ENCODE peak calls at places on chromosomes 12 and 14, in five cellular contexts. H is A549, M is HepG2, R is GM23338, B is GM12878. E is an unnamed sample.

GRCh38 chr12:88578821-88579518 is 1.3 kb downstream of the KITLG start:
- DNase-seq in H (peak), R (peak), B (no peak), M (peak), E (no peak)

GRCh38 chr14:69152181-69152943 is 557 bp downstream of the DCAF5 start:
- DNase-seq in H (peak), R (peak), M (peak), B (no peak), E (peak)

GRCh38 chr12:46221255-46222128 is 47.4 kb downstream of the SLC38A1 start:
- DNase-seq in M (no peak), R (no peak), H (no peak), B (no peak), E (no peak)

GRCh38 chr14:77327111-77327510 is 6.3 kb downstream of the GSTZ1 start:
- DNase-seq in M (no peak), R (no peak), B (no peak), H (no peak), E (no peak)

GRCh38 chr14:74653386-74654138 is 41.5 kb upstream of the LTBP2 start:
- DNase-seq in H (no peak), R (no peak), B (no peak), M (no peak), E (no peak)

GRCh38 chr12:2559931-2560715 is 234.6 kb upstream of the FKBP4 start:
- DNase-seq in M (no peak), H (no peak), B (no peak), R (no peak), E (no peak)

GRCh38 chr14:103125098-103126070 is 2.1 kb downstream of the TNFAIP2 start:
- DNase-seq in B (no peak), H (no peak), M (no peak), R (no peak), E (no peak)

GRCh38 chr14:74663884-74664283 is 49.0 kb downstream of the AREL1 start:
- DNase-seq in R (no peak), M (no peak), B (no peak), H (no peak), E (no peak)

GRCh38 chr12:10027311-10028099 is 3.0 kb upstream of the CLEC9A start:
- DNase-seq in M (no peak), H (peak), R (no peak), B (no peak), E (no peak)

GRCh38 chr12:48001426-48002178 is 2.7 kb downstream of the COL2A1 start:
- DNase-seq in H (no peak), B (no peak), M (no peak), R (peak), E (peak)

GRCh38 chr14:104561124-104561531 is 18.4 kb upstream of the C14orf180 start:
- DNase-seq in B (no peak), H (no peak), R (no peak), M (no peak), E (no peak)

GRCh38 chr12:60689137-60689536 is 1093.3 kb downstream of the SLC16A7 start:
- DNase-seq in B (no peak), M (no peak), R (peak), H (peak), E (no peak)

GRCh38 chr12:91921555-91921954 is 224.1 kb downstream of the BTG1 start:
- DNase-seq in H (no peak), B (no peak), R (no peak), M (no peak), E (no peak)

GRCh38 chr12:17108877-17109520 is 503.0 kb upstream of the LMO3 start:
- DNase-seq in B (no peak), R (no peak), M (no peak), H (peak), E (no peak)

GRCh38 chr12:28699029-28699428 is 450.0 kb upstream of the FAR2 start:
- DNase-seq in R (no peak), B (no peak), M (no peak), H (no peak), E (no peak)

GRCh38 chr12:25395227-25395626 is 144.5 kb upstream of the KRAS start:
- DNase-seq in B (no peak), M (no peak), R (no peak), H (no peak), E (no peak)

GRCh38 chr12:4807813-4808212 is 87.6 kb downstream of the GALNT8 start:
- DNase-seq in B (no peak), R (no peak), H (no peak), M (no peak), E (no peak)

GRCh38 chr12:4807116-4807783 is 87.0 kb downstream of the GALNT8 start:
- DNase-seq in M (no peak), R (no peak), B (no peak), H (no peak), E (no peak)

GRCh38 chr12:4810219-4810671 is 90.0 kb downstream of the GALNT8 start:
- DNase-seq in R (no peak), B (no peak), M (no peak), H (no peak), E (no peak)

GRCh38 chr12:4809013-4809448 is 88.8 kb downstream of the GALNT8 start:
- DNase-seq in H (no peak), M (no peak), B (no peak), R (peak), E (no peak)

DNA sequence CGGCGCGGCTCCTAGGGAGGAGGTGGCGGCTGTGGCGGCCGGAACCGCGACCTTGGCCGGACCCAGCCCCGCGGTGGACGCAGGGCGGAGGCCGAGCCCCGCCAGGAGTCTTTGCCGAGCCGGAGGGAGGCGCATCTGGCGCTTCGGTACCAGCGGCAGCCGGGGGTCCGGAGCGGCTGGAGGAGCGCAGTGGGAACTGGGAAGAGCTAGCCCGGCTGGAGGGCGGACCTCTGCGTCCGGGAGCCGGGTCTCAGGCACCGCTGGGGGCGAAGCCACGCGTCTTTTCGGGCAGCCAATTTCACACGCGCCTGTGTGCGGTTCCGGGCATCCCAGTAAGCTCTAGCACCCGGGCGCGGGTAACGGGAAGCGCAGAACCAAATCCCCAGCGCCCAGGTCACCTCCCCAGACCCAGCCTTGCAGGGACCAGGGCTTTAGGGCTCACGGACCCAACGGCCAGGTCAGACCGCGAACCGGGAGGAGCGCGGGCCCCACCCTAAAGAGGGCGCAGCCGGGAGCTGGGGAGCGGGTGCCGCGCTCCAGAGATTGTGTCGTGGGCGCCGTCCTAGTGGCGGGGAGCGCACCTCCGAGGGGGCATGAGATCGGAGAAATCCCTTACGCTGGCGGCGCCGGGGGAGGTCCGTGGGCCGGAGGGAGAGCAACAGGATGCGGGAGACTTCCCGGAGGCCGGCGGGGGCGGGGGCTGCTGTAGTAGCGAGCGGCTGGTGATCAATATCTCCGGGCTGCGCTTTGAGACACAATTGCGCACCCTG is 89.4 kb downstream of the GALNT8 start:
- DNase-seq in R (peak), M (no peak), B (no peak), H (no peak), E (no peak)
- TF ChIP-seq JUNB in R (no peak), M (no peak), B (no peak), H (no peak), E (no peak)

DNA sequence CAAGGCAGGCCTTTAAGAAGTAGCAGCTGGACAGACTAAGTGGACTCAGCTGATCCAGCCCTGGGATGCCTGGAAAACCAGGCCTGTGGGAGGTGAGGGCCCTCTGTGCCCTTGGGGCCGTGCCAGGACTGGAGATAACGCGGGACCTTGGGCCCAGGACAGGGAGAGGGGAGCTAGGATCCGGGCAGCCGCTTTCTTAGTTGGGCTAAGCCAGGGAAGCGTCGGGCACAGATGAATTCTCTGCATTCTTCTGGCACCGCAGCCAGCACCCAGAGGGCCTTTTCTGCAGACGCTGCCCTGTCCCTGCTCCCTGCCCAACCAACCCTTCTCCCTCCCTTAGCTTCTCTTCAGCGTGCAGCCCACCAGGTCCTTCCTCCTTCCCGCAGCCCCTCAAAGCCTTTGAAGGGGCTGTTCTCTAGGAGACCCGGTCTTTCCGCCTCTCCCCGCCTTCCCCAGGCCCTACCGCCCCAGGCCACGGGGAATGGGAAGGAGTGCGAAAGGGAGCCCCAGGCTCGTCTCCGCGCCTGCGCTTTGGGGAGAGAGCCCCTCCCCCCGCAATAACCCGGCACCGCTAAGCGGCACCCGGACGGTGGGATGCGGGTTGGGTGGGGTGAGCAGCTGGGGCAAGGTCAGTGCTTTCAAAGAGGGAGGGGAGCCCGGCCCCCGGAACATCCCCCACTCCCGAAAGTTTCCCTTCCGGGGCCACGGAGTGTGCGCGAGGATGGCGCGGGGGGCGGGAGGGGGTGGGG is 688 bp downstream of the NCKAP5L start:
- DNase-seq in R (peak), H (peak), B (no peak), M (peak), E (peak)
- TF ChIP-seq JUNB in R (no peak), H (no peak), B (no peak), M (no peak), E (no peak)

DNA sequence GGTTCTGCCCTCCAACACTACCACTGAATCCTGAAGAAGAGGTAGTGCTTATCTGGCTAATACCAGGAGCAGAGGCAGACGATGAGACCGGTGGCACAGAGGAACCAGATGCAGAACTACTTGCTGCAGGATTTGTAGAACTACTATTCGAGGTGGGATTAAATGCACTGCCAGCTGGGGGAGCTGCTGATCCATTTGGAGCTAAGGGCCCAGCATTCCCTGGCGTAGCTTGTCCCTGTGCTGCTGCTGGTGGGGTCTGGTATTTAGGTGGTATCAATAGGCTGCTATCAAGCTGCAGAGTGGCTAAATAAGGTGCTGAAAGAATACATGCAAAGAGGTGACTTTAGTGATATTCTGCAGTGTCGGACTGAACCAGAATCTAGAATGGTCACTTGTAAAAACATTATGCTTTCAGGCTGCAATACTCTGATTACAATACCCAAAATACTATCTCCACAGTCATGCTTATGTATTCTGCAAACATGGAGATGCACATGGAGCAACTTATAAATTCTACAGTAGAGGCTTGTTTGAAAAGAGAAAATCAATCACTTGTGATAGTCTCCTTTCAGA is 294.2 kb downstream of the MED13L start:
- DNase-seq in M (peak), R (peak), B (no peak), H (peak), E (peak)
- TF ChIP-seq JUNB in M (no peak), R (no peak), B (no peak), H (no peak), E (no peak)

DNA sequence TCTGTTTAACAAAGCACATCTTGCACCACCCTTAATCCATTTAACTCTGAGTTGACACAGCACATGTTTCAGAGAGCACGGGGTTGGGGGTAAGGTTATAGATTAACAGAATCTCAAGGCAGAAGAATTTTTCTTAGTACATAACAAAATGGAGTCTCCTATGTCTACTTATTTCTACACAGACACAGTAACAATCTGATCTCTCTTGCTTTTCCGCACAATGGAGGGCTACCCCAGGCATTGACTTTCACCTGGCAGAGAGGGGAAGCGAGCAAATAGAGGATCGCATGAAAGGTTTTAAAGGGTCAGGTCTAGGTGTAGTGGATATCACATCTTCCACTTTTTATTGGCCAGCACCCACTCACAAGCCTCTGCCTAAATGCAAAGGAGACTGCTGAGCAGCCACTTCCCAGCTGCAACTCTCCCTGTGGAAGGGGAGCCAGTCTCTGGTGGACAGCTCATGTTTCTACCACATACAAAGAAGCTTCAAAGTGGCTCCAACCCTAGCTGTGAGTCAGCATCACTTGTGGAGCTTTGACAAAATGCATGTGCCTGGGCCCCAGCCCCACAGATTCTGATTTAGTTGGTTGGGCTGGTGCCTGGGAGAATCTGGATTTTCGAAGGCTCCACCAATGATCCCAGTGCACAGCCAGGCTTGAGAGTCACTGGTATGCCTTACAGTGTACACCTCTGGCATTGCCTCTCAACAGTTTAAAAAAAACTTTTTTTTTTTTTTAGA is 7.2 kb upstream of the FNTB start:
- DNase-seq in B (no peak), R (peak), H (peak), M (no peak), E (no peak)
- TF ChIP-seq JUNB in B (no peak), R (no peak), H (no peak), M (no peak), E (no peak)

DNA sequence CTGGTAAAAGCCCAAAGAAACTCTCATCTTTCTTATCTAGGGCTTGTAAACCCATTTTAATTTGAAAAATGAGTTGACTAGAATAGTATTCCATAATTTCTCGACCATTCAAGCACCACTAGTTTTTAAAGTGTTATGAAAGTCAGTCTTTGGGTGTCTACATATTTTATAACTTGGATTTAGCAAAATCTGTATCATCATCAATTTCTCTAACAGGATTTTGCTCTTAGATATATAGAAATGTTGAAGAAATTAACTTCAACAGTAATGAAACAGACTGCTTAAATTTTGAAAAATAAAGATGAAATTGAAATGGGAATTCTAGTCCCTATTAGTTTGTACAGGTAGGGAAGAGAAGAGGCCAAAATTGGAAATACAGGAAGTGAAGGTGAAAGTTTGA is 32.8 kb downstream of the MSRB3 start:
- DNase-seq in B (no peak), H (no peak), R (no peak), M (no peak), E (no peak)
- TF ChIP-seq JUNB in B (no peak), H (no peak), R (no peak), M (no peak), E (no peak)

GRCh38 chr12:108856428-108857157 is 790 bp downstream of the SSH1 start:
- DNase-seq in H (peak), M (peak), B (no peak), R (no peak), E (no peak)
- TF ChIP-seq JUNB in H (no peak), M (peak), B (no peak), R (no peak), E (no peak)

E was measured in K562.